ENCODE peak calls at places on chromosomes 16 and 17, in four cellular contexts. U is A549, S is upper lobe of left lung, Y is K562. Q is an unnamed sample.

GRCh38 chr17:39745335-39746144 is 7.8 kb downstream of the GRB7 start:
- DNase-seq in Y (no peak), U (no peak), S (no peak), Q (no peak)

GRCh38 chr17:31535581-31535981 is 144.1 kb downstream of the RAB11FIP4 start:
- DNase-seq in Y (no peak), U (no peak), S (no peak), Q (peak)

GRCh38 chr16:85389679-85390470 is 223.2 kb upstream of the GSE1 start:
- DNase-seq in U (no peak), S (peak), Y (no peak), Q (no peak)

GRCh38 chr16:27698266-27698665 is 148.3 kb downstream of the KATNIP start:
- DNase-seq in Y (peak), U (no peak), S (peak), Q (no peak)

GRCh38 chr16:30867747-30868146 is 26.1 kb downstream of the BCL7C start:
- DNase-seq in S (no peak), U (peak), Y (no peak), Q (no peak)

GRCh38 chr17:52148288-52148968 is 10.1 kb downstream of the CA10 start:
- DNase-seq in S (no peak), Y (no peak), U (no peak), Q (no peak)

GRCh38 chr17:45279898-45280297 is 18.0 kb upstream of the SPATA32 start:
- DNase-seq in S (no peak), Y (no peak), U (no peak), Q (no peak)

GRCh38 chr17:49053171-49053829 is 56.1 kb downstream of the IGF2BP1 start:
- DNase-seq in Y (no peak), S (no peak), U (no peak), Q (peak)

GRCh38 chr17:37650419-37651003 is 7.3 kb upstream of the DDX52 start:
- DNase-seq in U (peak), S (no peak), Y (no peak), Q (peak)

GRCh38 chr16:84911490-84912216 is 91.9 kb downstream of the CRISPLD2 start:
- DNase-seq in S (no peak), Y (no peak), U (no peak), Q (no peak)

GRCh38 chr17:56648814-56649213 is 55.3 kb downstream of the NOG start:
- DNase-seq in S (no peak), U (no peak), Y (no peak), Q (no peak)

GRCh38 chr17:77608431-77608830 is 350.1 kb upstream of the TNRC6C start:
- DNase-seq in Y (no peak), U (no peak), S (no peak), Q (no peak)

GRCh38 chr17:15236281-15237105 is 28.6 kb downstream of the PMP22 start:
- DNase-seq in U (no peak), Y (no peak), S (no peak), Q (no peak)

GRCh38 chr16:66740010-66740409 is 11.4 kb downstream of the DYNC1LI2 start:
- DNase-seq in U (peak), S (no peak), Y (peak), Q (peak)

GRCh38 chr17:43389022-43389947 is 9.5 kb upstream of the ARL4D start:
- DNase-seq in U (peak), Y (peak), S (peak), Q (peak)

GRCh38 chr17:56795098-56795497 is 38.6 kb downstream of the C17orf67 start:
- DNase-seq in Y (no peak), U (no peak), S (no peak), Q (no peak)

GRCh38 chr16:67349172-67349571 is 22.6 kb downstream of the LRRC36 start:
- DNase-seq in S (no peak), Y (peak), U (peak), Q (no peak)

GRCh38 chr17:12290207-12290606 is 269.5 kb downstream of the MAP2K4 start:
- DNase-seq in S (no peak), Y (no peak), U (no peak), Q (no peak)

GRCh38 chr17:65756760-65757159 is 195.3 kb upstream of the AXIN2 start:
- DNase-seq in Y (no peak), U (no peak), S (no peak), Q (no peak)

GRCh38 chr17:72123964-72124791 is 3.4 kb downstream of the SOX9 start:
- DNase-seq in Y (no peak), S (no peak), U (no peak), Q (peak)

GRCh38 chr16:55398683-55399230 is 74.8 kb downstream of the IRX6 start:
- DNase-seq in S (no peak), U (no peak), Y (no peak), Q (no peak)

GRCh38 chr16:75202069-75202590 is 4.8 kb downstream of the CTRB2 start:
- DNase-seq in Y (no peak), S (no peak), U (no peak), Q (no peak)

GRCh38 chr17:81254955-81255717 is 16.0 kb downstream of the NDUFAF8 start:
- DNase-seq in Y (peak), S (peak), U (peak), Q (peak)

GRCh38 chr17:80995131-80995530 is 3.5 kb downstream of the CHMP6 start:
- DNase-seq in Y (peak), U (no peak), S (no peak), Q (no peak)

GRCh38 chr17:63984651-63985386 is 12.1 kb upstream of the SCN4A start:
- DNase-seq in S (peak), Y (peak), U (peak), Q (peak)

GRCh38 chr16:66427871-66428681 is 981 bp downstream of the BEAN1 start:
- DNase-seq in S (peak), Y (no peak), U (no peak), Q (no peak)

GRCh38 chr17:79298801-79299200 is 224.2 kb downstream of the ENGASE start:
- DNase-seq in Y (no peak), U (no peak), S (no peak), Q (no peak)

GRCh38 chr17:54974758-54975157 is 6.2 kb downstream of the STXBP4 start:
- DNase-seq in S (no peak), U (no peak), Y (no peak), Q (no peak)

GRCh38 chr16:66476328-66477027 is 49.4 kb downstream of the BEAN1 start:
- DNase-seq in S (no peak), Y (peak), U (peak), Q (no peak)

GRCh38 chr17:3472137-3472536 is 518 bp upstream of the SPATA22 start:
- DNase-seq in Y (no peak), U (no peak), S (peak), Q (no peak)

GRCh38 chr16:78506372-78507193 is 407.1 kb downstream of the WWOX start:
- DNase-seq in U (no peak), S (no peak), Y (no peak), Q (no peak)

GRCh38 chr17:9235346-9235745 is 214.0 kb downstream of the NTN1 start:
- DNase-seq in Y (no peak), U (no peak), S (no peak), Q (no peak)

DNA sequence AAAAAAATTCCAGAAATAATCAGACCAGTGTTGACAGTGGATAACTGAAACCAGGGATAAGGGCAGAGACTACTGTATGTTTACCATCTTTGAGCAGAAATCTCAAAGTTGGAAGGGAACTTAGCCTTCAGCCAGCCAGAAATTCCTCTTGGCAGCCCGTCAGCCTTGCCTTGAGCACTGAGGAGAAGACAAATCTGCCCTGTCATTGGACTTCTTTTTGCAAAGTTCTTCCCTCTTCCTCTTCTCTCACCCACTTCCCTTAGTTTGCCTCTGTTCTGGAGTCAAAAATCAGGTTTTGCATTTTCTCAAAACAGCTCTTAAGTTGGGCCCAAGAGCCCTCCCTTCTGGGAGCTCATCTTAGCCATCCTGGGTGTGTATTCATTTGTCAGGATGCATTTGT is 6.2 kb downstream of the TUFM start:
- DNase-seq in S (no peak), U (no peak), Y (no peak), Q (no peak)
- TF ChIP-seq POLR2A in S (no peak), U (no peak), Y (no peak), Q (no peak)

DNA sequence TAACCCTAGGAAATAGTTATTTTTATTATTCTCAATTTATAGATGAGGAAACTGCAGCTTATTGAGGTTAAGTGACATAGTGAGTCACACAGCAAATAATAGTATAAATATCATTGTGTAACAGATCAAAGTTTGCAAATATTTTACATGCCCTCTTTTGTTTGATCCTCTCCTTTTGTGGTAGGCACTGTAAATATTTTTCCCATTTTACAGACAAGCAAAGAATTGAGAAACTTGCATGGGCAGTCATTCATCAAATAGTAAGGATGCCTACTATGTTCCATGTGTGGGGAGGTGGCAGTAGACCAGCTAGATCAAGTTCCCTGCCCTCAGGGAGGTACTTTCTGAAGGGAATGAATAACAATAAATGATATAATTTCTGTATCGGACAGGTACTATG is 173.0 kb downstream of the PHKB start:
- DNase-seq in U (peak), Y (no peak), S (no peak), Q (no peak)
- TF ChIP-seq EP300 in U (no peak), Y (no peak), S (no peak), Q (no peak)

GRCh38 chr16:787978-788398 is at the start of gene RPUSD1:
- DNase-seq in Y (no peak), S (no peak), U (no peak), Q (no peak)

GRCh38 chr16:790086-790485 is 1.7 kb downstream of the CHTF18 start:
- DNase-seq in Y (no peak), S (peak), U (no peak), Q (no peak)

GRCh38 chr16:787261-787966 is 767 bp downstream of the RPUSD1 start:
- DNase-seq in U (no peak), Y (no peak), S (peak), Q (peak)

GRCh38 chr16:789451-789850 is 1.0 kb downstream of the CHTF18 start:
- DNase-seq in U (no peak), Y (no peak), S (peak), Q (no peak)

GRCh38 chr16:788399-789126 is at the start of gene CHTF18:
- DNase-seq in Y (peak), S (peak), U (peak), Q (peak)
- TF ChIP-seq POLR2A in Y (peak), S (no peak), U (peak), Q (no peak)

GRCh38 chr17:17256316-17256715 is 19.3 kb upstream of the FLCN start:
- DNase-seq in S (no peak), Y (no peak), U (no peak), Q (no peak)

GRCh38 chr17:17252149-17252810 is 15.3 kb upstream of the FLCN start:
- DNase-seq in S (no peak), U (no peak), Y (no peak), Q (no peak)

GRCh38 chr17:17258011-17258410 is 21.0 kb upstream of the FLCN start:
- DNase-seq in S (no peak), Y (no peak), U (no peak), Q (no peak)

GRCh38 chr17:17254026-17254425 is 17.1 kb upstream of the FLCN start:
- DNase-seq in S (no peak), Y (no peak), U (no peak), Q (no peak)

DNA sequence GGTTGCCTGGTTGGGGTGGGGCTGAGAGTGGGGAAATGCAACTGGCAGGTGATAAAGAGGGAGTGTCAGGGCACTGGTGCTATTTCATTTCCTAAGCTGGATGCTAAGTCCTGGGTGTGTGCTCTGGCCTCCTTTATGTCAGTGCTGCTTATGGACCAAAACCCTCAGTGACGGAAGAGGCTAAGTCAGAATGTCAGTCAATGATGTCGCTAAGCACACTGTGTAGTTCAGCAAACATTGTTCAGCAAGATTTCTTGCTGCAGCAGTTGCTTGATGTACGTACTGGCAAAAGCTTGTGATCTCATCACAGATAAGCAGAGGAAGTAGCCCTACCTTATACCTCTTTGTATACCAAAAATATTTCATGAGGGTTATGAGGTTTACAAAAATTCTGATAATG is 16.5 kb upstream of the FLCN start:
- DNase-seq in S (no peak), U (peak), Y (no peak), Q (no peak)
- TF ChIP-seq EP300 in S (no peak), U (no peak), Y (no peak), Q (no peak)

DNA sequence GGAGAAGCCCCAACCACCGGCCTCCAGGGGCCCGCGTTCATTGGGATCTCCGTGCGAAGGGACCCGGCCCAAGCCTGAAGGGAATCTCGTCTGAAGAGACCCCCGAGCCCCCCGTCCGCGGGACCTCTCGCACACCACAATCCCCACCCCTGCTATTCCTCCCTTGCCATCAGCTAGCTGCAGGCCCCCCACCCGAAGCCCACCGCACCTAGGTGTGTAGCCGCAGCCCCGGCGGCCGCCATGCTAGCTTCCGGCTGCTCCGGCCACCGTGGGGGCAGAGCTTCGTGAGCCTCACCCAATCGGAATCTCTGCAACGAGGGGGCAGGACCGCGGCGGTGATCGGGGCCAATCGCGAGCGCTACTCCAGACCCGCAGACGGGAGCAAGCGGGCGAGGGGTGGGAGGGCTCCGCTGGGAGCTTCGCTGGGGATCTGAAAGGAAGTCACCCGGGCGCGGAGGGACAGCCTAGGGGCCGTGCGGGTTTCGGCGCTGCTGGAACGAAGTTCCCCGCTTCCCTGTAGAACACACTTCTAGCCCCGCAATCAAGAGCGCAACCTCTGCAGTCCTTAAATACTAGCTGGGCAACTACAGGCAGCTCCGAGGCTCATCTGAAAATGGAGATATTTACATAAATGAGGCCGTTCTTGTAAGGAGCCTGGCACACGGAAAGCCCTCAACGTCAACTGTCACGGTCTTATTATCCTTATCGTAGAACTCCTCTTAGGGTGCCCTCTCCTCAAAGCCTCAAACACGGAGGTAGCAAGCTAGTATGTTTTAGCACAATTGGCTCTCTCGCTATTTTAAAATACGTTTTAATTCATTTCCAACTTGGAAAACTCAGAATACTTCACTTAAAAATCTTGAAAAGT is at the start of gene PIGS:
- DNase-seq in S (peak), U (peak), Y (peak), Q (peak)
- TF ChIP-seq POLR2A in S (no peak), U (peak), Y (peak), Q (peak)

DNA sequence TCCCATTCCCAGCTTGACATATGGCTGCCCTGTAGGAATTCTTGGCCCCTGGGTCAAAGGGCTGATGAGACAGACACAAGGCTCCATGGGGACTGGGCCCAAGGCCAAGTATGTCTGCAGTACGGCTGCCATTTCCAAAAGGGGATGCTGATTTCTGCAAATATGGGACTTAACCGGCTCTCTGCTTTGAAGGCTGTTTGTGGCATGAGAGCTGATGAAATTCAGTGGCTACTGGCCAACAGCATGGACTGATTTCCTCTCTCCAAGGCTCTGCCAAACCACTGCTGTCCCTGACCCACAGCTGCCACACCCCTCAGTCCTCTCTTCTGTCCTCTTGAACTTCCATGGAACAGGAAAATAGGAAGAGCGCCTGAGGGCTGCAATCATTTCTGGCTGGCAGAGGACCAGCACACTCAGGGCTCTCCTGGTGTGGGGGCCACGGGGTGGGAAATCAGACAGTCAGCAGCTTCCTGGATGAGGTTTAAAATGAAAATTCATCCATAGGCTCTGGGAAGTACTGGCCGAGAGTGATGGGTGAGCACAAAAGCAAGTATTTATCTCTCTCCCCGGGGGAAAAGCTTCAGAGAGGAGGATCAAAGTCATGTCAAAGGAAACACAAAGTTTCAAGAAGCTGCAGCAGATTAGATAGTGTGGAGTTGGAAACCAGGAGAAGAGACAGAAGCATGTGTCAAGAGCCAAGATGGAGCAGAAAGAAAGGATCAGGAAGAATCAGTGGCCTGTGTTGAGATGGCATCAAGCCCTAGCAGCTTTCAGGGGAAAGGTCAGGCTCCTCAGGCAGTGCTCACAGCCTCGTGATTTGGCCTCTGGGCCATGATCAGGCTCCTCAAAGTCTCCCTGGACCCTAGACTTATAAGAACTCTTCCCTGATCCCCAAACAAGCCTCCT is 64.1 kb upstream of the SREBF1 start:
- DNase-seq in Y (no peak), S (no peak), U (peak), Q (peak)
- TF ChIP-seq EP300 in Y (no peak), S (no peak), U (peak), Q (no peak)

Q was measured in transverse colon.